ENCODE peak calls at places on chromosomes 5 and 9, in eight cellular contexts. One of them, this sample, is unnamed.

GRCh38 chr5:56323505-56323904 is 90.4 kb upstream of the ANKRD55 start:
- DNase-seq in SK-N-SH: peak
- DNase-seq in colonic mucosa: no peak
- DNase-seq in GM10248: no peak
- DNase-seq in suprapubic skin: no peak
- DNase-seq in A549: peak
- DNase-seq in H9: no peak
- DNase-seq in stomach: no peak
- DNase-seq in this sample: no peak

GRCh38 chr5:113217619-113218184 is 217.1 kb downstream of the TSSK1B start:
- DNase-seq in GM10248: no peak
- DNase-seq in colonic mucosa: no peak
- DNase-seq in stomach: no peak
- DNase-seq in A549: no peak
- DNase-seq in SK-N-SH: no peak
- DNase-seq in suprapubic skin: no peak
- DNase-seq in H9: no peak
- DNase-seq in this sample: no peak

GRCh38 chr5:175688352-175689146 is 30.7 kb downstream of the HRH2 start:
- DNase-seq in SK-N-SH: no peak
- DNase-seq in GM10248: no peak
- DNase-seq in colonic mucosa: no peak
- DNase-seq in stomach: no peak
- DNase-seq in H9: no peak
- DNase-seq in A549: no peak
- DNase-seq in suprapubic skin: no peak
- DNase-seq in this sample: no peak

GRCh38 chr5:141617682-141618029 is 1.1 kb downstream of the DIAPH1 start:
- DNase-seq in SK-N-SH: no peak
- DNase-seq in H9: no peak
- DNase-seq in stomach: no peak
- DNase-seq in suprapubic skin: no peak
- DNase-seq in GM10248: no peak
- DNase-seq in A549: no peak
- DNase-seq in colonic mucosa: peak
- DNase-seq in this sample: no peak

GRCh38 chr5:142717582-142718215 is 31.8 kb upstream of the FGF1 start:
- DNase-seq in suprapubic skin: no peak
- DNase-seq in H9: peak
- DNase-seq in SK-N-SH: peak
- DNase-seq in colonic mucosa: no peak
- DNase-seq in GM10248: no peak
- DNase-seq in A549: peak
- DNase-seq in stomach: no peak
- DNase-seq in this sample: peak

GRCh38 chr5:82351754-82352145 is 73.6 kb upstream of the RPS23 start:
- DNase-seq in GM10248: peak
- DNase-seq in suprapubic skin: no peak
- DNase-seq in H9: no peak
- DNase-seq in A549: peak
- DNase-seq in colonic mucosa: no peak
- DNase-seq in SK-N-SH: peak
- DNase-seq in stomach: no peak
- DNase-seq in this sample: peak

GRCh38 chr5:143557061-143557818 is 153.8 kb upstream of the NR3C1 start:
- DNase-seq in GM10248: no peak
- DNase-seq in stomach: no peak
- DNase-seq in A549: no peak
- DNase-seq in H9: no peak
- DNase-seq in colonic mucosa: no peak
- DNase-seq in suprapubic skin: no peak
- DNase-seq in SK-N-SH: no peak
- DNase-seq in this sample: peak

GRCh38 chr5:172749881-172750608 is 20.9 kb downstream of the DUSP1 start:
- DNase-seq in stomach: no peak
- DNase-seq in GM10248: no peak
- DNase-seq in SK-N-SH: no peak
- DNase-seq in A549: no peak
- DNase-seq in suprapubic skin: no peak
- DNase-seq in colonic mucosa: no peak
- DNase-seq in H9: no peak
- DNase-seq in this sample: no peak

GRCh38 chr9:113360242-113360842 is 11.0 kb downstream of the BSPRY start:
- DNase-seq in suprapubic skin: peak
- DNase-seq in A549: no peak
- DNase-seq in colonic mucosa: no peak
- DNase-seq in SK-N-SH: no peak
- DNase-seq in GM10248: no peak
- DNase-seq in stomach: no peak
- DNase-seq in H9: peak
- DNase-seq in this sample: no peak

GRCh38 chr9:137611623-137612609 is 6.4 kb downstream of the ARRDC1 start:
- DNase-seq in H9: no peak
- DNase-seq in A549: peak
- DNase-seq in GM10248: no peak
- DNase-seq in suprapubic skin: peak
- DNase-seq in SK-N-SH: peak
- DNase-seq in stomach: peak
- DNase-seq in colonic mucosa: peak
- DNase-seq in this sample: no peak

GRCh38 chr9:16112116-16112515 is 559.3 kb downstream of the CCDC171 start:
- DNase-seq in GM10248: no peak
- DNase-seq in A549: no peak
- DNase-seq in suprapubic skin: no peak
- DNase-seq in stomach: no peak
- DNase-seq in SK-N-SH: no peak
- DNase-seq in H9: no peak
- DNase-seq in colonic mucosa: no peak
- DNase-seq in this sample: no peak

GRCh38 chr9:110029422-110029814 is 178.5 kb downstream of the C9orf152 start:
- DNase-seq in suprapubic skin: no peak
- DNase-seq in stomach: no peak
- DNase-seq in A549: peak
- DNase-seq in GM10248: no peak
- DNase-seq in H9: no peak
- DNase-seq in SK-N-SH: no peak
- DNase-seq in colonic mucosa: no peak
- DNase-seq in this sample: no peak

GRCh38 chr9:71853084-71853483 is 57.9 kb downstream of the ABHD17B start:
- DNase-seq in suprapubic skin: no peak
- DNase-seq in colonic mucosa: no peak
- DNase-seq in H9: no peak
- DNase-seq in SK-N-SH: no peak
- DNase-seq in GM10248: no peak
- DNase-seq in A549: no peak
- DNase-seq in stomach: no peak
- DNase-seq in this sample: no peak

GRCh38 chr5:167835146-167835545 is 456.3 kb upstream of the WWC1 start:
- DNase-seq in suprapubic skin: no peak
- DNase-seq in colonic mucosa: no peak
- DNase-seq in stomach: no peak
- DNase-seq in A549: no peak
- DNase-seq in GM10248: no peak
- DNase-seq in H9: no peak
- DNase-seq in SK-N-SH: no peak
- DNase-seq in this sample: no peak

DNA sequence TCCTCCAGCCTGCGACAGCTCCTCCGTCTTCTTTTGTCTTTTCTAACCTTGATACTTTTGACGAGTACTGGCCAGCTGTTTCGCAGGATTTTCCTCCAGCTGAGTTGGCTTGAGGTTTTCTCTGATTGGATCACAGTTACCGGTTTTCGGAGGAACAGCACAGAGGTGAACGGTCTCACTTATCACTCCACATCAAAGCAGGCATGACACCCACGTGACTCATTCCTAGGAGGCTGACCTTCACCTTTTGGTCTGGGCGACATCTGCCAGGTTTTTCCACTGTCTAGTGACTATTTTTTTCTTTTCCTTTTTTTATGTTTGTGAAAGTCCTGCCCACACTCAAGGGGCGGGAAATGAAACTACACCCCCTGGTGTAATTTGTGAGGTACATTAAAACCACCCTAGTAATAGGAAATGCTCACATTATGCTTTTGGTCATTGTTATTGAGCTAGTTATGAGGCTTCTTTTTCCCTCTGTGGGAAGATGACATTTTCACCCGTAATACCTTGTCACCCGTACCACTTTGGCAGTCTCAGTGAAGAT is 319.2 kb downstream of the GADD45G start:
- DNase-seq in GM10248: no peak
- DNase-seq in A549: no peak
- DNase-seq in suprapubic skin: no peak
- DNase-seq in stomach: peak
- DNase-seq in colonic mucosa: no peak
- DNase-seq in SK-N-SH: no peak
- DNase-seq in H9: no peak
- DNase-seq in this sample: no peak
- TF ChIP-seq CTCF in GM10248: no peak
- TF ChIP-seq CTCF in A549: no peak
- TF ChIP-seq CTCF in suprapubic skin: no peak
- TF ChIP-seq CTCF in stomach: peak
- TF ChIP-seq CTCF in colonic mucosa: no peak
- TF ChIP-seq CTCF in SK-N-SH: no peak
- TF ChIP-seq CTCF in H9: no peak
- TF ChIP-seq CTCF in this sample: no peak

GRCh38 chr9:131312822-131313770 is 23.6 kb downstream of the PLPP7 start:
- DNase-seq in colonic mucosa: peak
- DNase-seq in A549: peak
- DNase-seq in stomach: no peak
- DNase-seq in SK-N-SH: no peak
- DNase-seq in GM10248: no peak
- DNase-seq in suprapubic skin: no peak
- DNase-seq in H9: no peak
- DNase-seq in this sample: no peak

GRCh38 chr9:131309526-131310276 is 20.2 kb downstream of the PLPP7 start:
- DNase-seq in SK-N-SH: no peak
- DNase-seq in H9: no peak
- DNase-seq in A549: no peak
- DNase-seq in GM10248: no peak
- DNase-seq in stomach: no peak
- DNase-seq in suprapubic skin: no peak
- DNase-seq in colonic mucosa: no peak
- DNase-seq in this sample: no peak

GRCh38 chr9:131310833-131311554 is 21.5 kb downstream of the PLPP7 start:
- DNase-seq in A549: peak
- DNase-seq in H9: no peak
- DNase-seq in stomach: peak
- DNase-seq in GM10248: no peak
- DNase-seq in SK-N-SH: no peak
- DNase-seq in suprapubic skin: no peak
- DNase-seq in colonic mucosa: no peak
- DNase-seq in this sample: no peak

GRCh38 chr9:131308906-131309305 is 19.4 kb downstream of the PLPP7 start:
- DNase-seq in stomach: no peak
- DNase-seq in GM10248: no peak
- DNase-seq in colonic mucosa: no peak
- DNase-seq in H9: no peak
- DNase-seq in suprapubic skin: no peak
- DNase-seq in SK-N-SH: no peak
- DNase-seq in A549: no peak
- DNase-seq in this sample: no peak

DNA sequence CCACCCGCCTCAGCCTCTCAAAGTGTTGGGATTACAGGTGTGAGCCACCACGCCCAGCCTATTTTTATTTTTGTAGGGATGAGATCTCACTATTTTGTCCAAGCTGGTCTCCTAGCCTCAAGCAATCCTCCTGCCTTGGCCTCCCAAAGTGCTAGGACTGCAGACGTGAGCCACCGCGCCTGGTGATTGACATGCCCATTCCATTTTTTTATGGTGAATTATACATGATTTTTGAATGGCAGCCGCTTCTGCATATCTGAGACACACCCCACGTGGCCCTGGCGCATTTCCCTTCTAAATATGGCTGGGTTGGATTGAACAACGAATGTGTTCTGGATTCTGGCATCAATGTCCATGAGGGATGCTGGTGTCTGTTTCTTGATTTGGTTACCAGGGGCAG is 22.7 kb downstream of the PLPP7 start:
- DNase-seq in A549: no peak
- DNase-seq in suprapubic skin: no peak
- DNase-seq in colonic mucosa: no peak
- DNase-seq in GM10248: no peak
- DNase-seq in stomach: no peak
- DNase-seq in H9: no peak
- DNase-seq in SK-N-SH: no peak
- DNase-seq in this sample: no peak
- TF ChIP-seq CTCF in A549: no peak
- TF ChIP-seq CTCF in suprapubic skin: no peak
- TF ChIP-seq CTCF in colonic mucosa: no peak
- TF ChIP-seq CTCF in GM10248: no peak
- TF ChIP-seq CTCF in stomach: no peak
- TF ChIP-seq CTCF in H9: no peak
- TF ChIP-seq CTCF in SK-N-SH: no peak
- TF ChIP-seq CTCF in this sample: no peak

GRCh38 chr9:108672475-108673065 is 183.2 kb downstream of the ACTL7B start:
- DNase-seq in H9: no peak
- DNase-seq in stomach: no peak
- DNase-seq in suprapubic skin: no peak
- DNase-seq in GM10248: no peak
- DNase-seq in colonic mucosa: no peak
- DNase-seq in A549: no peak
- DNase-seq in SK-N-SH: no peak
- DNase-seq in this sample: no peak

GRCh38 chr9:108673386-108673785 is 182.4 kb downstream of the ACTL7B start:
- DNase-seq in H9: no peak
- DNase-seq in suprapubic skin: no peak
- DNase-seq in SK-N-SH: no peak
- DNase-seq in GM10248: no peak
- DNase-seq in stomach: no peak
- DNase-seq in colonic mucosa: no peak
- DNase-seq in A549: no peak
- DNase-seq in this sample: no peak

GRCh38 chr9:108668191-108668940 is 187.4 kb downstream of the ACTL7B start:
- DNase-seq in A549: no peak
- DNase-seq in colonic mucosa: no peak
- DNase-seq in suprapubic skin: no peak
- DNase-seq in SK-N-SH: no peak
- DNase-seq in H9: no peak
- DNase-seq in GM10248: no peak
- DNase-seq in stomach: no peak
- DNase-seq in this sample: no peak

GRCh38 chr9:108671794-108672193 is 184.0 kb downstream of the ACTL7B start:
- DNase-seq in H9: no peak
- DNase-seq in GM10248: no peak
- DNase-seq in colonic mucosa: no peak
- DNase-seq in A549: no peak
- DNase-seq in stomach: no peak
- DNase-seq in SK-N-SH: no peak
- DNase-seq in suprapubic skin: no peak
- DNase-seq in this sample: no peak

GRCh38 chr9:108671156-108671555 is 184.6 kb downstream of the ACTL7B start:
- DNase-seq in GM10248: no peak
- DNase-seq in colonic mucosa: no peak
- DNase-seq in suprapubic skin: no peak
- DNase-seq in H9: peak
- DNase-seq in SK-N-SH: no peak
- DNase-seq in stomach: no peak
- DNase-seq in A549: peak
- DNase-seq in this sample: no peak
- TF ChIP-seq CTCF in GM10248: no peak
- TF ChIP-seq CTCF in colonic mucosa: no peak
- TF ChIP-seq CTCF in suprapubic skin: peak
- TF ChIP-seq CTCF in H9: peak
- TF ChIP-seq CTCF in SK-N-SH: peak
- TF ChIP-seq CTCF in stomach: no peak
- TF ChIP-seq CTCF in A549: peak
- TF ChIP-seq CTCF in this sample: no peak

GRCh38 chr5:149182241-149182640 is 40.9 kb downstream of the ABLIM3 start:
- DNase-seq in GM10248: no peak
- DNase-seq in A549: no peak
- DNase-seq in SK-N-SH: no peak
- DNase-seq in suprapubic skin: no peak
- DNase-seq in stomach: no peak
- DNase-seq in H9: no peak
- DNase-seq in colonic mucosa: no peak
- DNase-seq in this sample: no peak
- TF ChIP-seq CTCF in GM10248: no peak
- TF ChIP-seq CTCF in A549: no peak
- TF ChIP-seq CTCF in SK-N-SH: no peak
- TF ChIP-seq CTCF in suprapubic skin: no peak
- TF ChIP-seq CTCF in stomach: no peak
- TF ChIP-seq CTCF in H9: no peak
- TF ChIP-seq CTCF in colonic mucosa: no peak
- TF ChIP-seq CTCF in this sample: no peak